ENCODE peak calls at places on chromosomes 5 and 9, in five cellular contexts. I, S, B, X and R are unnamed samples.

GRCh38 chr5:125492977-125493376 is 746.5 kb upstream of the ZNF608 start:
- DNase-seq in I (no peak), S (no peak), B (no peak), X (no peak), R (no peak)

GRCh38 chr5:172770374-172770674 is 671 bp downstream of the DUSP1 start:
- DNase-seq in I (no peak), S (peak), B (no peak), X (no peak), R (no peak)

GRCh38 chr5:96687080-96687479 is 24.9 kb downstream of the CAST start:
- DNase-seq in I (no peak), S (no peak), B (no peak), X (no peak), R (no peak)

GRCh38 chr5:107858324-107858723 is 187.6 kb upstream of the EFNA5 start:
- DNase-seq in I (no peak), S (no peak), B (no peak), X (no peak), R (no peak)

GRCh38 chr5:172740483-172741205 is 30.4 kb downstream of the DUSP1 start:
- DNase-seq in I (no peak), S (no peak), B (no peak), X (no peak), R (no peak)

GRCh38 chr9:94945191-94946144 is 219.0 kb downstream of the AOPEP start:
- DNase-seq in I (peak), S (no peak), B (no peak), X (no peak), R (no peak)

GRCh38 chr5:60836131-60836530 is 7.9 kb downstream of the ELOVL7 start:
- DNase-seq in I (no peak), S (no peak), B (no peak), X (no peak), R (no peak)

GRCh38 chr9:89497978-89498844 is at the start of gene SEMA4D:
- DNase-seq in I (peak), S (peak), B (peak), X (peak), R (peak)

GRCh38 chr5:67425514-67425913 is 228.9 kb upstream of the CD180 start:
- DNase-seq in I (no peak), S (no peak), B (no peak), X (no peak), R (no peak)

GRCh38 chr9:16871358-16872151 is 1.1 kb upstream of the BNC2 start:
- DNase-seq in I (no peak), S (no peak), B (peak), X (peak), R (peak)

GRCh38 chr5:151295801-151296477 is 7.6 kb downstream of the SLC36A3 start:
- DNase-seq in I (no peak), S (no peak), B (no peak), X (no peak), R (no peak)

GRCh38 chr5:159819671-159820411 is 96.4 kb upstream of the ADRA1B start:
- DNase-seq in I (no peak), S (no peak), B (peak), X (no peak), R (no peak)

GRCh38 chr9:4117835-4118610 is 181.8 kb downstream of the GLIS3 start:
- DNase-seq in I (no peak), S (peak), B (no peak), X (peak), R (peak)

GRCh38 chr5:143101134-143101533 is 302.4 kb downstream of the NR3C1 start:
- DNase-seq in I (no peak), S (no peak), B (no peak), X (no peak), R (no peak)

GRCh38 chr9:71890042-71890680 is 20.8 kb downstream of the ABHD17B start:
- DNase-seq in I (no peak), S (no peak), B (no peak), X (no peak), R (no peak)

GRCh38 chr5:88602584-88602983 is 280.4 kb downstream of the MEF2C start:
- DNase-seq in I (no peak), S (no peak), B (no peak), X (peak), R (no peak)

GRCh38 chr9:135474915-135475314 is 4.7 kb upstream of the PPP1R26 start:
- DNase-seq in I (peak), S (no peak), B (peak), X (peak), R (peak)

GRCh38 chr5:113749334-113749733 is 235.8 kb downstream of the YTHDC2 start:
- DNase-seq in I (no peak), S (no peak), B (no peak), X (peak), R (no peak)

GRCh38 chr9:4986783-4987182 is 1.7 kb downstream of the JAK2 start:
- DNase-seq in I (no peak), S (no peak), B (no peak), X (no peak), R (no peak)